ENCODE peak calls at places on chromosome 2, in nine cellular contexts. T is HCT116, O is Peyer's patch, D is RWPE1, R is upper lobe of right lung, C is fibroblast of the aortic adventitia, H is A673, L is progenitor cell of endocrine pancreas, Y is K562. V is an unnamed sample.

GRCh38 chr2:207845202-207845864 is 75.6 kb upstream of the FZD5 start:
- DNase-seq in T (no peak), O (no peak), D (no peak), R (no peak), C (no peak), H (no peak), L (no peak), Y (no peak), V (no peak)

GRCh38 chr2:1548910-1549673 is 135.8 kb downstream of the TPO start:
- DNase-seq in T (no peak), O (no peak), D (no peak), R (no peak), C (no peak), H (no peak), L (no peak), Y (no peak), V (no peak)

GRCh38 chr2:231711677-231712461 is 3.5 kb downstream of the PTMA start:
- DNase-seq in T (no peak), O (no peak), D (no peak), R (no peak), C (no peak), H (no peak), L (no peak), Y (no peak), V (no peak)

GRCh38 chr2:200747668-200748618 is 63.8 kb upstream of the BZW1 start:
- DNase-seq in T (no peak), O (no peak), D (no peak), R (no peak), C (peak), H (no peak), L (no peak), Y (no peak), V (no peak)

GRCh38 chr2:30466216-30466615 is 19.2 kb downstream of the LCLAT1 start:
- DNase-seq in T (no peak), O (no peak), D (no peak), R (no peak), C (no peak), H (no peak), L (no peak), Y (no peak), V (no peak)

GRCh38 chr2:168344706-168345105 is 97.3 kb upstream of the STK39 start:
- DNase-seq in T (no peak), O (no peak), D (no peak), R (no peak), C (no peak), H (no peak), L (no peak), Y (no peak), V (no peak)

GRCh38 chr2:157785866-157786662 is 90.1 kb downstream of the ACVR1 start:
- DNase-seq in T (no peak), O (no peak), D (peak), R (no peak), C (peak), H (no peak), L (no peak), Y (peak), V (no peak)

GRCh38 chr2:37324786-37325624 is at the start of gene PRKD3:
- DNase-seq in T (peak), O (no peak), D (peak), R (no peak), C (peak), H (peak), L (peak), Y (peak), V (peak)

GRCh38 chr2:162890690-162891311 is 52.2 kb upstream of the KCNH7 start:
- DNase-seq in T (peak), O (peak), D (peak), R (no peak), C (peak), H (peak), L (no peak), Y (peak), V (peak)

GRCh38 chr2:225781991-225782390 is 382.5 kb downstream of the NYAP2 start:
- DNase-seq in T (no peak), O (no peak), D (no peak), R (no peak), C (no peak), H (no peak), L (no peak), Y (no peak), V (no peak)

GRCh38 chr2:189177441-189177840 is 2.1 kb downstream of the COL5A2 start:
- DNase-seq in T (no peak), O (no peak), D (no peak), R (no peak), C (no peak), H (no peak), L (no peak), Y (no peak), V (no peak)

GRCh38 chr2:189175869-189176431 is 3.6 kb downstream of the COL5A2 start:
- DNase-seq in T (no peak), O (no peak), D (no peak), R (no peak), C (peak), H (peak), L (no peak), Y (no peak), V (no peak)

GRCh38 chr2:189178007-189178406 is 1.6 kb downstream of the COL5A2 start:
- DNase-seq in T (no peak), O (no peak), D (peak), R (no peak), C (peak), H (peak), L (no peak), Y (no peak), V (no peak)

GRCh38 chr2:189168876-189169499 is 10.6 kb downstream of the COL5A2 start:
- DNase-seq in T (no peak), O (no peak), D (no peak), R (no peak), C (peak), H (no peak), L (no peak), Y (no peak), V (no peak)

DNA sequence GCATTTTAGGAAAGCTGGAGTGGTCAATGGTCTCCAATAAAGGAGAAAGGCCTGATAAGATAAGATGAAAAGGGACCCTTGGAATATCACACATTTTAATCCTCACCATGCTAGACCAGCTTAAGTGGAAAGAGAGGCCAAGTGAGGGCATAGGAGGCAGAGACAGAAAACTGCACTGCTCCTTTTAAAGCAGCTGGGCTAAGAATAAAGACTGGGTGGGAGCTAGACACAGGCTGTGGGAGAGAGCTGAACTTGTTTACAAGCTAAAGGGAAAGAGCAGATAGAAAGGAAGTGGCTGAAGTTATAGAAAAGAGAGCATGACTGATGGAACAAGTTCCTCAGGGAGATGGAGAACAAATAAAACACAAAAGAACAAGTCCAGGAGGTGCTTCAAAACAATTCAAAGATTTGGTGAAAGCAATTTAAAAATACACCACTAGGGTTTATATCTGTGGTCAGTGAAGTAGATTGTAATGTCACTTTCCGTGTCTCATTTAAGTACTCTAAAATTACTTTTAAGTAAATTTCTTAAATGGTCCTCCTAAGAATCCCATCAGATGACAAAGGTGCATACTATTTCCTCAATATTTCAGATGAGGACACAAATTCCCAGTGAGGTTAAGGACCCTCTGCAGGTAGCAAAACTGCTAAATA is 7.5 kb downstream of the COL5A2 start:
- DNase-seq in T (no peak), O (no peak), D (no peak), R (no peak), C (no peak), H (no peak), L (no peak), Y (no peak), V (no peak)
- TF ChIP-seq CTCF in T (peak), O (no peak), D (no peak), R (no peak), C (no peak), H (peak), L (peak), Y (no peak), V (peak)

GRCh38 chr2:233100192-233100998 is 40.3 kb downstream of the INPP5D start:
- DNase-seq in T (no peak), O (peak), D (no peak), R (no peak), C (no peak), H (no peak), L (no peak), Y (no peak), V (no peak)

GRCh38 chr2:233094614-233095013 is 34.5 kb downstream of the INPP5D start:
- DNase-seq in T (no peak), O (peak), D (no peak), R (no peak), C (no peak), H (peak), L (no peak), Y (no peak), V (no peak)

GRCh38 chr2:233096006-233096405 is 35.9 kb downstream of the INPP5D start:
- DNase-seq in T (no peak), O (no peak), D (no peak), R (no peak), C (no peak), H (no peak), L (no peak), Y (no peak), V (no peak)

GRCh38 chr2:233101826-233102225 is 41.7 kb downstream of the INPP5D start:
- DNase-seq in T (no peak), O (no peak), D (no peak), R (no peak), C (no peak), H (no peak), L (no peak), Y (no peak), V (no peak)

GRCh38 chr2:233098615-233099014 is 38.5 kb downstream of the INPP5D start:
- DNase-seq in T (peak), O (no peak), D (no peak), R (peak), C (peak), H (peak), L (no peak), Y (no peak), V (peak)
- TF ChIP-seq CTCF in T (peak), O (no peak), D (no peak), R (peak), C (peak), H (peak), L (peak), Y (no peak), V (no peak)

DNA sequence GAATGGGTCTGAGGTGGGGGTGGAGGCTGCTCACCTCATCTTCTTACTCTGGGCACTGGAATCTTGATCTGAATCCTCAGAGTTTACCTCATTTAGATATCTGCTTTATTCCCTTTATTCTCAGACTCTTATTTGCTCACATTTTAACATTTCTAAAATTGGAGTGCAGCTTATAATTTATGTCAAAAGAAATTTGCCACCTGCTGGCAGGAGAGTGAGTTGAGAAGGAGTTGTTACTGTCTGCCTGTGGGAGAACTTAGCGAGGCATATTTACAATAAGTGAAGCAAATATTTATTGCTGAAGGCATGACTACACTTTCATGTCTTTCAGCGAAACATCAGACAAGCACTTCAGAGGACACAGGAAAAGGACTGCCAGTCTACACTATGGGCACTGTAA is 16.4 kb upstream of the KIAA2012 start:
- DNase-seq in T (no peak), O (no peak), D (no peak), R (no peak), C (peak), H (peak), L (no peak), Y (no peak), V (no peak)
- TF ChIP-seq CTCF in T (peak), O (no peak), D (no peak), R (peak), C (peak), H (peak), L (peak), Y (no peak), V (no peak)

GRCh38 chr2:43193996-43194869 is 32.2 kb downstream of the ZFP36L2 start:
- DNase-seq in T (no peak), O (peak), D (no peak), R (peak), C (no peak), H (no peak), L (peak), Y (no peak), V (no peak)

GRCh38 chr2:43192939-43193651 is 33.3 kb downstream of the ZFP36L2 start:
- DNase-seq in T (no peak), O (no peak), D (no peak), R (no peak), C (no peak), H (no peak), L (no peak), Y (no peak), V (no peak)

GRCh38 chr2:43190305-43191052 is 35.9 kb downstream of the ZFP36L2 start:
- DNase-seq in T (no peak), O (no peak), D (no peak), R (no peak), C (no peak), H (no peak), L (no peak), Y (peak), V (no peak)

GRCh38 chr2:43193652-43193995 is 32.8 kb downstream of the ZFP36L2 start:
- DNase-seq in T (no peak), O (no peak), D (no peak), R (no peak), C (no peak), H (no peak), L (no peak), Y (no peak), V (no peak)

DNA sequence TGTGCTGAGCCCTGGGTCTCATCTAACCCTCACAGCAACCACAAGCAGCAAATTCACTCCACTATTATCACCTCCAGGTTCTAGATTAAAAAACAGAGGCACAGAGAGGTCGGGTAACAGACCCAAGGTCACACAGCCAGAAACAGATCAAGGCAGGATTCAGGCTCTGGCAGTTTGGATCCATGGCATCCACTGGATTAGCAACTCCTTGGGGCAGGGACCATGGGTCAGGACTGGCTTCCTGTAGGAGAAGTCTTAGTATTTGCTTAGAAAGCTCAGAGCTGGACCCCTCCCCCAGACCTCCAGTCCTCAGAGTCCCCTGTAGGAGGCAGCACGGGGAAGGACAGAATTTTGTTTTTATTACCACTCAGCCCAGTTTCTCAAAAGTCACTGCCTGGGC is 34.4 kb downstream of the ZFP36L2 start:
- DNase-seq in T (no peak), O (no peak), D (no peak), R (no peak), C (no peak), H (peak), L (no peak), Y (no peak), V (no peak)
- TF ChIP-seq CTCF in T (peak), O (no peak), D (no peak), R (no peak), C (no peak), H (peak), L (peak), Y (peak), V (no peak)

V was measured in nephron progenitor cell.